ENCODE peak calls at places on chromosome 6, in five cellular contexts. M, Q, H, W and J are unnamed samples.

GRCh38 chr6:136529655-136530054 is 20.6 kb downstream of the MAP7 start:
- DNase-seq in M (no peak), Q (no peak), H (no peak), W (no peak), J (no peak)

GRCh38 chr6:111699123-111699522 is 93.4 kb upstream of the TRAF3IP2 start:
- DNase-seq in M (no peak), Q (no peak), H (no peak), W (no peak), J (no peak)

GRCh38 chr6:42368156-42368555 is 83.6 kb downstream of the TRERF1 start:
- DNase-seq in M (no peak), Q (no peak), H (no peak), W (no peak), J (no peak)

GRCh38 chr6:126148853-126149252 is 162.5 kb downstream of the TRMT11 start:
- DNase-seq in M (no peak), Q (no peak), H (no peak), W (no peak), J (no peak)

GRCh38 chr6:150269857-150270223 is 99.0 kb upstream of the IYD start:
- DNase-seq in M (no peak), Q (peak; percentile 63), H (peak; percentile 36), W (peak; percentile 46), J (peak; percentile 100)

GRCh38 chr6:158758464-158758863 is 60.7 kb downstream of the EZR start:
- DNase-seq in M (no peak), Q (no peak), H (peak; percentile 45), W (no peak), J (no peak)

GRCh38 chr6:154919806-154920205 is 75.3 kb upstream of the TIAM2 start:
- DNase-seq in M (no peak), Q (no peak), H (no peak), W (no peak), J (no peak)

GRCh38 chr6:44666324-44666723 is 278.8 kb downstream of the CDC5L start:
- DNase-seq in M (no peak), Q (no peak), H (no peak), W (no peak), J (no peak)

GRCh38 chr6:52612336-52613096 is 35.7 kb upstream of the TRAM2 start:
- DNase-seq in M (no peak), Q (no peak), H (peak; percentile 50), W (no peak), J (no peak)

GRCh38 chr6:126947070-126947469 is 171.4 kb upstream of the RSPO3 start:
- DNase-seq in M (no peak), Q (no peak), H (peak; percentile 2), W (no peak), J (no peak)

GRCh38 chr6:110878751-110879539 is 4.4 kb downstream of the AMD1 start:
- DNase-seq in M (no peak), Q (peak; percentile 29), H (peak; percentile 59), W (peak; percentile 38), J (peak; percentile 43)

GRCh38 chr6:50353603-50354002 is 303.9 kb upstream of the DEFB112 start:
- DNase-seq in M (no peak), Q (no peak), H (no peak), W (no peak), J (peak; percentile 1)

GRCh38 chr6:46051962-46052361 is 36.3 kb upstream of the CLIC5 start:
- DNase-seq in M (no peak), Q (no peak), H (no peak), W (no peak), J (no peak)

GRCh38 chr6:22826961-22827360 is 257.6 kb downstream of the HDGFL1 start:
- DNase-seq in M (no peak), Q (peak; percentile 43), H (peak; percentile 52), W (no peak), J (peak; percentile 58)

GRCh38 chr6:22827760-22828159 is 258.4 kb downstream of the HDGFL1 start:
- DNase-seq in M (no peak), Q (no peak), H (peak; percentile 28), W (no peak), J (peak; percentile 50)

GRCh38 chr6:22829070-22829469 is 259.7 kb downstream of the HDGFL1 start:
- DNase-seq in M (no peak), Q (no peak), H (no peak), W (no peak), J (peak; percentile 82)

GRCh38 chr6:22830463-22830862 is 261.1 kb downstream of the HDGFL1 start:
- DNase-seq in M (no peak), Q (no peak), H (no peak), W (no peak), J (peak; percentile 68)

DNA sequence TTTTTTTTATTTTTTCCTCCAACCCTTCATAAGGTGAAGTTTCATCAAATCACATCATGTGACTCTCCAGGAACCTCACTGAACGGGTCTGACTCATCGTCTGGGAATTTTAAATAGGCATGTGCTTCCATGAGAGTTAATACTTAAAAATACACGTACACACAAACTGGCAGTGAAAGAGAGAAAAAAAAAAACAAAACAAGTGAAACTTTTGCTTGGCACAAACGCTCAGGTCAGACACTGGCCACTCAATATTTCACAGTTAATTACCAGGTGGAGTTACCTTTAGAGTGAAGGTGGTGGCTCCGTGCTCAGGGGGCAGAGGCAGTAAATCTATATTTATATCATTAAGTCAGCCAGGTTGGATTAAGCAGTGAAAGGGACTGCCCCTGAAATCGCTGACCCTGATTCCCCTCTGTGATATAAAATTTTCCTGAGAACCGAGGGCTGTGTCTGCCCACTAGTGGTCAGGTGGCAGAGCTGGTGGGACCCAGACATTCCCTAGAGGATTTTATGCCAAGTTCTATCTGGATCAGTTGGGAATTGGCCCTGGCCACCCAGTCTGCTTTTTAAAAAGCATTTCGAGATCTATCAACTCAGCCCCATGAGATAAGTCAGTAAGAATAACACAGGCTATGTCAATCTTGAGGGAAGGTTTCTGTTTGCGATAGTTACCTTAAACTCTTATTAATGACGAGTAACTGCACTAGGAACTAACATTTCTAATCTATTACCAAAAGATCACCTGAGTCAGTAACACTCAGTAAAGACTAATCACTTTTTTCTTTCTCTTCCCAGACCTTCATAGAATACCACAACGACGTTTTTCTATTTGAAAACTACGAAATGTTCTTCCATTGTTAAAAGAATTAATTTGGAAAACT is 259.1 kb downstream of the HDGFL1 start:
- DNase-seq in M (peak; percentile 54), Q (peak; percentile 88), H (peak; percentile 97), W (peak; percentile 72), J (peak; percentile 99)
- TF ChIP-seq CTCF in M (peak; percentile 65), Q (peak; percentile 95), H (peak; percentile 64), W (peak; percentile 57), J (peak; percentile 48)

GRCh38 chr6:36428911-36429310 is 13.7 kb downstream of the PXT1 start:
- DNase-seq in M (no peak), Q (no peak), H (no peak), W (no peak), J (no peak)
- TF ChIP-seq CTCF in M (no peak), Q (no peak), H (peak; percentile 25), W (no peak), J (no peak)

DNA sequence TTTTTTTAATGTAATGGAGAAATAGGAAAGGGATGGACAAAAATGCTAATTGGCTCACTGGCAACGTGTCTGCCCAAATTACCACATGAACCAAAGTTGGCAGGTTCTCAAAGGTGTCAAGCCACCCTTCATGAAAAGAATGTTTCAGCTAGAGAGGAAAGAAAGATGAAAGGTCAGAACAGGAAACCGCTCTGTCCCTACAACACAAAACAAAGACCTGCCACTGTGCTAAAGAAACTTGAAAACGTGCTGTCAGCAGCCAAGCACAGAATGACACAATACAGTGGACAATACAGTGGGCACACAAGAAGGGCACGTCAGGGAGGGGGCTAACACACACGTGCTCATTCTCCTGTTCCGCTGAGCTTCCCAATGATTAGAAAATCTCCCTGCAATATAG is 4.9 kb downstream of the PREP start:
- DNase-seq in M (no peak), Q (no peak), H (no peak), W (no peak), J (no peak)
- TF ChIP-seq CTCF in M (no peak), Q (no peak), H (no peak), W (no peak), J (no peak)

GRCh38 chr6:108117427-108118358 is 43.2 kb upstream of the OSTM1 start:
- DNase-seq in M (peak; percentile 49), Q (peak; percentile 46), H (peak; percentile 21), W (peak; percentile 18), J (no peak)
- TF ChIP-seq CTCF in M (no peak), Q (no peak), H (no peak), W (no peak), J (no peak)

DNA sequence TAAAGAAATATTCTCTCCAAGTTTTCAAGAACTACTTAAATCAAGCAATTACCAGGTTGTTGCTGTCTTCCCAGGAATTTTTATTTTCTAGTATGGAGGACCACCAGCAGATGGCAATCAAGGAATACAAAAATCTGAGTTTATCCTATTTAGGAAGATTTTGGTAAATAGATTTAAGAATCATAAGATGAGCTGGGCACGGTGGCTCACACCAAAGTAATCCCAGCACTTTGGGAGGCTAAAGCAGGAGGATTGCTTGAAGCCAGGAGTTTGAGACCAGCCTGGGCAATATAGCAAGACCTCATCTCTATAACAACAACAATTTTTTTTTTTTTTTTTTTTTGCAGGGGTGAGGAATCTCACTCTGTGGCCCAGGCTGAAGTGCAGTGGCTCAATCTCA is 19.3 kb upstream of the SEC63 start:
- DNase-seq in M (no peak), Q (peak; percentile 16), H (peak; percentile 39), W (no peak), J (peak; percentile 50)
- TF ChIP-seq CTCF in M (peak; percentile 47), Q (peak; percentile 52), H (peak; percentile 47), W (peak; percentile 58), J (peak; percentile 36)

GRCh38 chr6:84466521-84466920 is 239.1 kb upstream of the CEP162 start:
- DNase-seq in M (no peak), Q (peak; percentile 82), H (peak; percentile 7), W (peak; percentile 35), J (peak; percentile 67)
- TF ChIP-seq CTCF in M (no peak), Q (no peak), H (no peak), W (no peak), J (no peak)

DNA sequence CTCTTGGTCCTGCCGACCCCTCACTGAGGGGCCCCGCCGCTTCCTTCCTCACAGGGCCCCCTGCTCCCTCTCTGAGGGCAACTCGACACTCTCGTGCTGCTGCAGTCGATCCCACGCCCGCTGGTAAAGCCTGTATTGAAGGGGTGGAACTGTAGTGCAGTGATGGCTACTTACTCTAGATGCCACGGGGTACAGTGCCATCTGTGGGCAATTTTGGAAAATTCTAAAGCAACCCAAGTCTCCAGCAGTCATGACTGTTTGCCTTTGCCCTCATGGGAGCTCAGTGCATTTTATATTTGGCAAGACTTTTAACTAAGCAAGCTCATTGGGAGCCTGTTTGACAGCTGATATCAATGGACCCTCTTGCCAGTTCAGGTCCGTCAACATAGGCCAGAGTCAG is 6.5 kb upstream of the C6orf136 start:
- DNase-seq in M (no peak), Q (no peak), H (no peak), W (no peak), J (no peak)
- TF ChIP-seq CTCF in M (no peak), Q (no peak), H (no peak), W (no peak), J (peak; percentile 1)

GRCh38 chr6:56956481-56956880 is 1.6 kb downstream of the BEND6 start:
- DNase-seq in M (no peak), Q (no peak), H (no peak), W (no peak), J (no peak)
- TF ChIP-seq CTCF in M (no peak), Q (no peak), H (no peak), W (no peak), J (no peak)